ENCODE peak calls at places on chromosome 17, in four cellular contexts. J is mammary epithelial cell, S is ovary, X is HAP-1. E is an unnamed sample. For H3K36me3, the result is how much of the 10 kb centered on the place peaks cover.

GRCh38 chr17:17514361-17514992 is 18.3 kb upstream of the RASD1 start:
- DNase-seq in S (no peak), X (no peak), J (no peak), E (no peak)

GRCh38 chr17:32596666-32597065 is 109.9 kb downstream of the CDK5R1 start:
- DNase-seq in J (no peak), X (no peak), S (no peak), E (no peak)

GRCh38 chr17:2068101-2068518 is 13.2 kb downstream of the HIC1 start:
- DNase-seq in J (no peak), X (no peak), S (no peak), E (no peak)

GRCh38 chr17:64244165-64244564 is 18.9 kb downstream of the TEX2 start:
- DNase-seq in X (no peak), S (no peak), J (no peak), E (no peak)

GRCh38 chr17:1649844-1650409 is at the start of gene RILP:
- DNase-seq in J (peak), X (no peak), S (peak), E (no peak)

GRCh38 chr17:37358098-37358829 is 17.5 kb upstream of the C17orf78 start:
- DNase-seq in S (peak), J (peak), X (peak), E (peak)

GRCh38 chr17:80008383-80008840 is 27.3 kb downstream of the TBC1D16 start:
- DNase-seq in J (peak), S (peak), X (peak), E (peak)

GRCh38 chr17:19363460-19364035 is 1.0 kb upstream of the B9D1 start:
- DNase-seq in S (no peak), X (no peak), J (no peak), E (no peak)

GRCh38 chr17:13508916-13509315 is 92.8 kb downstream of the HS3ST3A1 start:
- DNase-seq in X (no peak), S (no peak), J (no peak), E (no peak)

GRCh38 chr17:18963126-18964017 is 11.4 kb downstream of the SLC5A10 start:
- DNase-seq in J (no peak), X (no peak), S (no peak), E (peak)

GRCh38 chr17:19747829-19748806 is at the start of gene ALDH3A1:
- DNase-seq in S (no peak), X (no peak), J (no peak), E (peak)

GRCh38 chr17:17070931-17071330 is 28.7 kb downstream of the MPRIP start:
- DNase-seq in S (no peak), J (no peak), X (no peak), E (no peak)

GRCh38 chr17:17109231-17109630 is 67.0 kb downstream of the MPRIP start:
- DNase-seq in J (no peak), X (no peak), S (no peak), E (no peak)

GRCh38 chr17:69677130-69677529 is 262.6 kb downstream of the MAP2K6 start:
- DNase-seq in S (no peak), J (no peak), X (no peak), E (no peak)

GRCh38 chr17:76866774-76867577 is 1.2 kb upstream of the MGAT5B start:
- DNase-seq in S (no peak), X (no peak), J (peak), E (peak)

GRCh38 chr17:59754547-59754946 is 47.1 kb downstream of the VMP1 start:
- DNase-seq in X (no peak), S (no peak), J (peak), E (peak)

GRCh38 chr17:64164592-64165285 is 34.8 kb upstream of the ERN1 start:
- DNase-seq in S (no peak), J (no peak), X (no peak), E (no peak)

GRCh38 chr17:37492167-37492566 is 2.5 kb downstream of the DUSP14 start:
- DNase-seq in X (peak), S (no peak), J (no peak), E (no peak)

GRCh38 chr17:76868669-76869208 is 535 bp downstream of the MGAT5B start:
- DNase-seq in J (peak), S (no peak), X (no peak), E (peak)

GRCh38 chr17:33342025-33342424 is 48.9 kb upstream of the ASIC2 start:
- DNase-seq in X (no peak), J (no peak), S (no peak), E (no peak)

GRCh38 chr17:41327411-41328120 is 12.1 kb upstream of the KRTAP17-1 start:
- DNase-seq in J (no peak), S (no peak), X (no peak), E (no peak)

GRCh38 chr17:77365584-77366186 is 224.9 kb downstream of the SEC14L1 start:
- DNase-seq in S (peak), X (no peak), J (peak), E (peak)

DNA sequence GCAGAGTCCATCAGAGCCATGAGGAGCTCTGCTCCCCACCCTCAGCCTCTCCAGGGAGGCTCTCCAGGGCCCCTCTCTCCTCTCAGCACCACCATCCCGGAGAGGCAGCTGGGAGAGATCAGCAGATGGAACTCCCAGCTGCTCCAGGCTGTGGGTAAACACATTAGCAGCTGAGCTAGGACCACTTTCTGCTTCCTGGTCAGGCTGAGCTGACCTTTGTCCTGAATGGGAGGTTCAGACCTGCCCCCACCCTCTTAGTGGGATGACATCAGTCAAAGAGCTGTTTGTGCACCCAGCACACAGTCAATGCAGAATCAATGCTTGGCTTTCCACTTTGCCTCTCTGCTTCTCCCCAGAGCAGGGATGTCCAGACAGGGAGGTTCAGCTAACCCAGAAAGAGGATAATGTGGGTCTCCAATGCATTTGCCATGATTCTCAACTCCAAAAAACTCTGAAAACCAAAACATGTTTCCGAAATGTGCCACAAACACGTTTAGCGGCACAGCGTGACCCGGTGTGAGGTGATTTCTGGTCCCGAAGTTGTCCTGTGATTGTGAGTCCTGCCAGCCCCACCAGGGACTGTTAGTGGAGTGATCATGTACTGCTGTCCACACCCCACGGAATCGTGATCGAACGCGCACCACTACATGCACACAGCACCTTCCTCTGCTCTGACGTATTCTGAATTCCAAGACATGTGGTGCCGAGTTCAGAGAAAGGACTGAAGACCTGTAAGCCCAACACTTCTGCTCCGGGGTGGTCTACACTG is 6.7 kb downstream of the GPR142 start:
- DNase-seq in S (no peak), X (no peak), J (no peak), E (no peak)
- H3K36me3 ChIP-seq in S (under half), X (under half), J (under half), E (under half)

GRCh38 chr17:44355642-44356099 is 8.0 kb downstream of the FAM171A2 start:
- DNase-seq in S (no peak), X (no peak), J (no peak), E (no peak)
- H3K36me3 ChIP-seq in S (under half), X (under half), J (under half), E (under half)

GRCh38 chr17:49730078-49730786 is 22.5 kb upstream of the SLC35B1 start:
- DNase-seq in J (no peak), S (peak), X (no peak), E (peak)

GRCh38 chr17:49725453-49725852 is 17.7 kb upstream of the SLC35B1 start:
- DNase-seq in J (no peak), S (no peak), X (no peak), E (no peak)

GRCh38 chr17:49729074-49729473 is 21.3 kb upstream of the SLC35B1 start:
- DNase-seq in X (no peak), J (no peak), S (no peak), E (peak)

GRCh38 chr17:49728425-49728824 is 20.7 kb upstream of the SLC35B1 start:
- DNase-seq in X (no peak), S (no peak), J (no peak), E (no peak)

GRCh38 chr17:49727353-49727752 is 19.6 kb upstream of the SLC35B1 start:
- DNase-seq in S (no peak), J (no peak), X (no peak), E (no peak)
- H3K36me3 ChIP-seq in S (under half), J (under half), X (under half), E (under half)

GRCh38 chr17:82399030-82399429 is 19.1 kb upstream of the HEXD start:
- DNase-seq in S (no peak), J (no peak), X (no peak), E (peak)
- H3K36me3 ChIP-seq in S (under half), J (under half), X (under half), E (under half)

GRCh38 chr17:78996781-78997201 is 12.8 kb downstream of the CANT1 start:
- DNase-seq in J (no peak), S (peak), X (no peak), E (no peak)
- H3K36me3 ChIP-seq in J (under half), S (under half), X (under half), E (half or more)

GRCh38 chr17:75173526-75173925 is 9.2 kb downstream of the SUMO2 start:
- DNase-seq in X (no peak), J (no peak), S (no peak), E (no peak)

GRCh38 chr17:75178453-75178852 is 4.3 kb downstream of the SUMO2 start:
- DNase-seq in J (no peak), X (no peak), S (no peak), E (no peak)

GRCh38 chr17:75176625-75177024 is 6.1 kb downstream of the SUMO2 start:
- DNase-seq in S (no peak), J (no peak), X (no peak), E (no peak)

GRCh38 chr17:75168998-75169397 is 13.8 kb downstream of the SUMO2 start:
- DNase-seq in J (no peak), X (no peak), S (no peak), E (no peak)

DNA sequence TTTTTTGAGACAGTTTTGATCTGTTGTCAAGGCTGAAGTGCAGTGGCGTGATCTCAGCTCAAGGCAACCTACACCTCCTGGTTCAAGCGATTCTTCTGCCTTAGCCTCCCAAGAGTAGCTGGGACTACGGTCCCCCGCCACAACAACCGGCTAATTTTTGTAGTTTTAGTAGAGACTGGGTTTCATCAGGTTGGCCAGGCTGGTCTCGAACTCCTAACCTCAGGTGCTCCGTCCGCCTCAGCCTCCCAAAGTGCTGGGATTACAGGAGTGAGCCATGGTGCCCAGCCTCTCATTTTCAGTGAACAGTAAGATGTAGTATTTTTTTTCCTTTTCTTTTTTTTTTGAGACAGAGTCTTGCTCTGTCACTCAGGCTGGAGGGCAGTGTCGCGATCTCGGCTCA is 7.8 kb downstream of the SUMO2 start:
- DNase-seq in X (no peak), J (no peak), S (no peak), E (no peak)
- H3K36me3 ChIP-seq in X (half or more), J (under half), S (under half), E (half or more)

DNA sequence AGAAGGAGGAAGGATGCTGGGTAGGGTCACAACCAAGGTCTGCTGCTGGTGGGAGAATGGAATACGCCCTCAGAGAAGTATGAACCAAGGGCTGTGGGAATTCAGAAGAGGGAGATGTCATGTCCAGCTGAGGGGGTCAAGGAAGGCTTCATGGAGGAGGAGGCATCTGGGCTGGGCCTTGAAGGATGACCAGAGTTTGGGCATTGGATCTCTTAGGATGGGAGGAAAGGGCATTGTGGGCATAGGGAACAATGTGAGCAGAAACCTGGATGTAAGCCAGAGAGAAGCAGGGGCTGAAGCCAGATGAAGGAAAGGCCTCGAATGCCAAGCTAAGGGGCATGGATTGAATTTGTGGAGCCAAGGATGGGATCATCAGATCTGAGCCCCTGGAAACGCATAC is 49.2 kb upstream of the MAP3K14 start:
- DNase-seq in X (no peak), S (no peak), J (no peak), E (no peak)
- H3K36me3 ChIP-seq in X (under half), S (under half), J (under half), E (under half)

DNA sequence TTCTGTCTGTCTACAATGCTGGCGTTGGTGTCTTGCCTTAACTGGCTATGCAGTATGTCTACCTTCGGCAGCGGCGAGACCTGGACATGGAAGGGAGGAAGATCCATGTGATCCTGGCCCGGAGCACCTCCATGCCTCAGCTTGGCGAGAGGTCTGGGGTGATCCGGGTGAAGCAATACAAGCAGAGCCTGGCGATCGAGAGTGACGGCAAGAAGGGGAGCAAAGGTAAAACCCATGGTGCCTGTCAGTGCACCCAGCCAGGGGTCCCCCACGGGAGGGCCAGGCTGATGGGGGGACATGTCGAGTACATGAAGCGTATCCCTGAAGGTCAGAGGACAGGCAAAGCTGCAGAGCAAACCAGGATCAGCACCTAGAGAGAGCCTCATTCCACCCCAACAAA is 22.8 kb downstream of the PCTP start:
- DNase-seq in S (no peak), X (no peak), J (no peak), E (no peak)
- H3K36me3 ChIP-seq in S (under half), X (under half), J (under half), E (under half)

E was measured in MG63.